ENCODE peak calls at places on chromosomes 6 and 20, in six cellular contexts. G is activated CD8-positive, alpha-beta memory T cell treated with anti-CD3 and anti-CD28 coated beads for 48 hours; O is EL; S is T47D; E is CD4-positive, CD25-positive, alpha-beta regulatory T cell; A is neural progenitor cell. M is an unnamed sample.

GRCh38 chr20:10466325-10466724 is 31.2 kb downstream of the SLX4IP start:
- DNase-seq in G (no peak), O (no peak), S (no peak), E (no peak), A (peak), M (no peak)

GRCh38 chr6:142438898-142439297 is 137.1 kb downstream of the ADGRG6 start:
- DNase-seq in G (no peak), O (no peak), S (no peak), E (no peak), A (no peak), M (no peak)

GRCh38 chr6:135331002-135331401 is 149.9 kb downstream of the MYB start:
- DNase-seq in G (no peak), O (peak), S (no peak), E (no peak), A (no peak), M (no peak)

GRCh38 chr20:43220612-43221011 is 30.9 kb upstream of the PTPRT start:
- DNase-seq in G (no peak), O (peak), S (no peak), E (no peak), A (no peak), M (no peak)

GRCh38 chr6:52508261-52508739 is 68.6 kb downstream of the TRAM2 start:
- DNase-seq in G (no peak), O (no peak), S (no peak), E (no peak), A (no peak), M (no peak)

GRCh38 chr20:14921546-14921945 is 584.1 kb upstream of the FLRT3 start:
- DNase-seq in G (no peak), O (no peak), S (no peak), E (no peak), A (no peak), M (no peak)

GRCh38 chr20:15005300-15005986 is 668.0 kb upstream of the FLRT3 start:
- DNase-seq in G (no peak), O (no peak), S (peak), E (no peak), A (no peak), M (no peak)

GRCh38 chr20:53982624-53983023 is 87.8 kb downstream of the BCAS1 start:
- DNase-seq in G (no peak), O (no peak), S (no peak), E (no peak), A (no peak), M (no peak)

GRCh38 chr20:60206259-60206658 is 248.0 kb downstream of the CDH26 start:
- DNase-seq in G (no peak), O (peak), S (peak), E (no peak), A (peak), M (peak)

GRCh38 chr20:2873747-2874041 is 413 bp downstream of the PTPRA start:
- DNase-seq in G (no peak), O (peak), S (peak), E (no peak), A (peak), M (peak)

GRCh38 chr6:127980996-127981395 is 80.1 kb upstream of the THEMIS start:
- DNase-seq in G (no peak), O (no peak), S (no peak), E (no peak), A (no peak), M (no peak)

GRCh38 chr6:115740907-115741306 is 319.8 kb downstream of the FRK start:
- DNase-seq in G (no peak), O (no peak), S (no peak), E (no peak), A (no peak), M (no peak)

GRCh38 chr6:169428532-169428931 is 174.9 kb upstream of the THBS2 start:
- DNase-seq in G (no peak), O (no peak), S (no peak), E (no peak), A (peak), M (no peak)

GRCh38 chr6:19135706-19136105 is 701.5 kb upstream of the ID4 start:
- DNase-seq in G (no peak), O (no peak), S (no peak), E (no peak), A (no peak), M (no peak)

GRCh38 chr20:25549866-25550477 is 35.4 kb downstream of the NINL start:
- DNase-seq in G (no peak), O (no peak), S (peak), E (peak), A (no peak), M (no peak)

GRCh38 chr6:106114492-106114891 is 28.4 kb downstream of the PRDM1 start:
- DNase-seq in G (no peak), O (no peak), S (no peak), E (no peak), A (no peak), M (no peak)

GRCh38 chr6:80226156-80226555 is 119.7 kb downstream of the BCKDHB start:
- DNase-seq in G (no peak), O (no peak), S (no peak), E (no peak), A (no peak), M (no peak)

GRCh38 chr6:34132082-34132357 is 13.9 kb downstream of the GRM4 start:
- DNase-seq in G (no peak), O (no peak), S (no peak), E (no peak), A (no peak), M (no peak)

GRCh38 chr20:79565-79964 is 7.9 kb upstream of the DEFB125 start:
- DNase-seq in G (no peak), O (no peak), S (no peak), E (no peak), A (no peak), M (no peak)

GRCh38 chr6:33692760-33693158 is 18.7 kb downstream of the UQCC2 start:
- DNase-seq in G (peak), O (peak), S (no peak), E (peak), A (no peak), M (no peak)

GRCh38 chr6:159149641-159150040 is 19.6 kb upstream of the FNDC1 start:
- DNase-seq in G (no peak), O (no peak), S (no peak), E (no peak), A (no peak), M (no peak)

GRCh38 chr6:130138909-130139242 is 83.9 kb downstream of the SAMD3 start:
- DNase-seq in G (no peak), O (no peak), S (no peak), E (no peak), A (no peak), M (no peak)

GRCh38 chr20:50366270-50367103 is 143.7 kb upstream of the PTPN1 start:
- DNase-seq in G (no peak), O (peak), S (peak), E (no peak), A (no peak), M (peak)

GRCh38 chr20:33531047-33531877 is 41.4 kb downstream of the CBFA2T2 start:
- DNase-seq in G (no peak), O (peak), S (no peak), E (no peak), A (peak), M (no peak)

GRCh38 chr6:50713977-50714486 is 706 bp downstream of the TFAP2D start:
- DNase-seq in G (no peak), O (no peak), S (no peak), E (no peak), A (no peak), M (no peak)